ENCODE peak calls at places on chromosomes 3 and 15, in eight cellular contexts. S is CD8-positive, alpha-beta T cell; C is heart right ventricle; B is aorta; O is PC-3; Q is cardiac muscle cell; U is fibroblast of lung; W is heart left ventricle. R is an unnamed sample. For H3K36me3, the result is how much of the 10 kb centered on the place peaks cover.

GRCh38 chr3:123813876-123814275 is 70.3 kb downstream of the MYLK start:
- DNase-seq in S (no peak), C (peak), B (no peak), O (peak), Q (no peak), U (no peak), W (no peak), R (no peak)

GRCh38 chr3:63954182-63954581 is 42.0 kb upstream of the SCAANT1 start:
- DNase-seq in S (no peak), C (no peak), B (no peak), O (no peak), Q (no peak), U (no peak), W (no peak), R (no peak)

GRCh38 chr3:14520149-14520548 is 20.0 kb downstream of the GRIP2 start:
- DNase-seq in S (no peak), C (no peak), B (peak), O (no peak), Q (no peak), U (no peak), W (no peak), R (no peak)

GRCh38 chr3:137032465-137033120 is 74.8 kb downstream of the IL20RB start:
- DNase-seq in S (peak), C (peak), B (peak), O (peak), Q (peak), U (peak), W (peak), R (peak)

GRCh38 chr3:119831941-119832371 is 50.1 kb downstream of the NR1I2 start:
- DNase-seq in S (no peak), C (no peak), B (no peak), O (no peak), Q (no peak), U (no peak), W (no peak), R (no peak)

GRCh38 chr3:72678892-72679291 is 169.4 kb downstream of the SHQ1 start:
- DNase-seq in S (no peak), C (no peak), B (no peak), O (peak), Q (no peak), U (no peak), W (no peak), R (no peak)

GRCh38 chr3:79724206-79724605 is 43.6 kb downstream of the ROBO1 start:
- DNase-seq in S (no peak), C (no peak), B (no peak), O (peak), Q (no peak), U (no peak), W (no peak), R (no peak)

GRCh38 chr15:81293728-81294500 is 30.0 kb downstream of the STARD5 start:
- DNase-seq in S (peak), C (no peak), B (no peak), O (no peak), Q (no peak), U (no peak), W (no peak), R (peak)

GRCh38 chr3:12706504-12707253 is 42.8 kb upstream of the RAF1 start:
- DNase-seq in S (peak), C (peak), B (no peak), O (peak), Q (peak), U (peak), W (no peak), R (peak)

GRCh38 chr3:35739181-35739809 is 100.0 kb downstream of the ARPP21 start:
- DNase-seq in S (no peak), C (no peak), B (no peak), O (no peak), Q (no peak), U (no peak), W (no peak), R (no peak)

GRCh38 chr15:88221836-88222235 is 34.7 kb downstream of the NTRK3 start:
- DNase-seq in S (no peak), C (no peak), B (no peak), O (no peak), Q (no peak), U (no peak), W (no peak), R (no peak)

GRCh38 chr15:41848595-41848994 is 9.9 kb downstream of the PLA2G4B start:
- DNase-seq in S (no peak), C (no peak), B (no peak), O (no peak), Q (no peak), U (peak), W (no peak), R (no peak)

GRCh38 chr3:100969557-100969916 is 23.7 kb downstream of the ABI3BP start:
- DNase-seq in S (no peak), C (no peak), B (no peak), O (no peak), Q (no peak), U (no peak), W (no peak), R (no peak)

GRCh38 chr3:17431004-17431403 is 311.4 kb downstream of the TBC1D5 start:
- DNase-seq in S (no peak), C (no peak), B (no peak), O (peak), Q (peak), U (peak), W (no peak), R (no peak)

GRCh38 chr15:64361259-64361658 is 5.3 kb upstream of the CSNK1G1 start:
- DNase-seq in S (no peak), C (no peak), B (no peak), O (peak), Q (no peak), U (no peak), W (no peak), R (no peak)

GRCh38 chr15:101295607-101296225 is 668 bp upstream of the SNRPA1 start:
- DNase-seq in S (no peak), C (no peak), B (no peak), O (peak), Q (no peak), U (peak), W (no peak), R (no peak)

GRCh38 chr3:104673981-104674380 is 692.7 kb upstream of the ALCAM start:
- DNase-seq in S (no peak), C (no peak), B (no peak), O (peak), Q (no peak), U (no peak), W (no peak), R (no peak)

GRCh38 chr3:59749291-59749690 is 699.5 kb upstream of the CFAP20DC start:
- DNase-seq in S (no peak), C (no peak), B (no peak), O (no peak), Q (no peak), U (peak), W (no peak), R (peak)

GRCh38 chr3:43855674-43856299 is 165.0 kb downstream of the ABHD5 start:
- DNase-seq in S (peak), C (peak), B (no peak), O (peak), Q (peak), U (peak), W (no peak), R (peak)

GRCh38 chr3:16474304-16474703 is 39.2 kb downstream of the RFTN1 start:
- DNase-seq in S (no peak), C (no peak), B (no peak), O (no peak), Q (peak), U (peak), W (no peak), R (no peak)

GRCh38 chr3:32571192-32571485 is 481 bp upstream of the DYNC1LI1 start:
- DNase-seq in S (no peak), C (no peak), B (no peak), O (no peak), Q (peak), U (no peak), W (no peak), R (no peak)

GRCh38 chr3:38165722-38166387 is 518 bp downstream of the OXSR1 start:
- DNase-seq in S (no peak), C (peak), B (no peak), O (peak), Q (no peak), U (no peak), W (no peak), R (peak)

GRCh38 chr3:38170722-38171121 is 5.4 kb downstream of the OXSR1 start:
- DNase-seq in S (no peak), C (no peak), B (no peak), O (no peak), Q (no peak), U (no peak), W (no peak), R (no peak)

GRCh38 chr3:38168988-38169363 is 3.6 kb downstream of the OXSR1 start:
- DNase-seq in S (no peak), C (no peak), B (no peak), O (peak), Q (no peak), U (no peak), W (no peak), R (no peak)

GRCh38 chr3:38164966-38165721 is at the start of gene OXSR1:
- DNase-seq in S (peak), C (peak), B (peak), O (peak), Q (peak), U (peak), W (peak), R (peak)

DNA sequence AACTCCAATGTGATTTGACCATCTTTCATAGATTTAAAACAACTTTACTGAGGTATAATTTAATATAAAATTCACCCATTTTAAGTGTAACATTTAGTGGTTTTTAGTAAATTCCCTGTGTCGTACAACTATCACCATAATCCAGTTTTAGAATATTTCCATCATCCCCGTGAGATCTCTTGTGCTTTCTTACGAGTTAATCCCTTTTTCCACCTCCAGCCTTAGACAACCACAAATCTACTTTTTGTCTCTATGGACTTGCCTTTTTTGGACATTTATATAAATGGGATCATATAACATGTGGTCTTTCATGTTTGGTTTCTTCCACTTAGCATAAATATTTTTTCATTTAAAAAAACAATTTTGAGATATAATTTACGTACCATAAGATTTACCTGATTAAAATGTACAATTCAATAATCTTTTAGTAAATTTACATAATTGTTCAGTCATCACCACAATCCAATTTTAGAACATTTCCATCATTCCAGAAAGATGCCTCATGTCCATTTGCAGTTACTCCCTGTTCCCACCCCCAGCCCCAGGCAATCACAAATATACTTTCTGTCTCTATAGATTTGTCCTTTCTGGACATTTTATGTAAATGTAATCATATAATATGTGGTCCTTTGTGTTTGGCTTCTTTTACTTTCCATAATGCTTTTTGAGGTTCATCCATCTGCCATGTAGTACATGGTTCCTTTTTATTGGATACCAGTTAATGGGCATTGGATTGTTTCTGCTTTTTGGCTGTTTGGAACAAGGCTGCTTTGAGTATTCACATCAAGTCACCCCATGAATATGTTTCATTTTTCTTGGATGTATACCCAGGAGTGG is 3.0 kb downstream of the OXSR1 start:
- DNase-seq in S (no peak), C (no peak), B (no peak), O (peak), Q (no peak), U (peak), W (no peak), R (no peak)
- H3K4me3 ChIP-seq in S (no peak), C (no peak), B (no peak), O (peak), Q (no peak), U (peak), W (no peak), R (no peak)

GRCh38 chr3:150411971-150412370 is 3.9 kb downstream of the TSC22D2 start:
- DNase-seq in S (no peak), C (no peak), B (no peak), O (peak), Q (no peak), U (peak), W (no peak), R (no peak)

GRCh38 chr3:150410311-150411105 is 2.4 kb downstream of the TSC22D2 start:
- DNase-seq in S (peak), C (peak), B (peak), O (peak), Q (peak), U (no peak), W (peak), R (peak)

GRCh38 chr3:150414273-150414672 is 6.2 kb downstream of the TSC22D2 start:
- DNase-seq in S (no peak), C (peak), B (no peak), O (peak), Q (peak), U (peak), W (no peak), R (no peak)

GRCh38 chr3:150411106-150411460 is 3.0 kb downstream of the TSC22D2 start:
- DNase-seq in S (no peak), C (no peak), B (no peak), O (no peak), Q (no peak), U (no peak), W (no peak), R (no peak)

GRCh38 chr3:150412599-150413069 is 4.5 kb downstream of the TSC22D2 start:
- DNase-seq in S (no peak), C (no peak), B (no peak), O (peak), Q (peak), U (peak), W (no peak), R (no peak)
- H3K36me3 ChIP-seq in S (under half), C (under half), B (under half), O (under half), Q (under half), U (under half), W (under half), R (under half)

GRCh38 chr3:29868702-29869101 is 587.8 kb downstream of the RBMS3 start:
- DNase-seq in S (no peak), C (no peak), B (no peak), O (no peak), Q (no peak), U (no peak), W (no peak), R (no peak)
- H3K27ac ChIP-seq in S (no peak), C (no peak), B (no peak), O (no peak), Q (no peak), U (no peak), W (no peak), R (no peak)

DNA sequence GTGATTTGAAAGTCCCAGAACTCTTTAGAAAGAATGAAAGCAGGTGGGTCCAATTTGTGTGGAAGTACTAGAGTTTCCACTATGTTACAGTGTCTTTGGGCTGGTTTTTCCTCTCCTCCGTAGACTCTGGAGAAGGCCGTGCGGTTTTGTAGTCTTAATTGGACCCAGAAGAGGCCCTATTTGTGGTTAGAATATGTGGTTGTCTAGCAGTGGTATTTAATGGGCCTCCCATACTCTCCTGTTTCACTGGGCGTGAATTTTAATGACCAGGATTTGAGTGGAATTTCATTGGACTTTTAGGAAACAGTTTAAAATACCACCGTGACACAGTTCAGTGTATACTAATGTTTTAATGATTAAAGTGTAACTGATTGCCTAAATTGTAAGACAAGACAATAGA is 182.3 kb downstream of the BBX start:
- DNase-seq in S (no peak), C (no peak), B (no peak), O (no peak), Q (no peak), U (no peak), W (no peak), R (no peak)
- H3K4me3 ChIP-seq in S (no peak), C (no peak), B (no peak), O (no peak), Q (no peak), U (no peak), W (no peak), R (no peak)

GRCh38 chr3:172313671-172314070 is 134.6 kb downstream of the GHSR start:
- DNase-seq in S (no peak), C (no peak), B (no peak), O (no peak), Q (peak), U (no peak), W (no peak), R (no peak)

GRCh38 chr3:172312711-172313110 is 135.5 kb downstream of the GHSR start:
- DNase-seq in S (no peak), C (no peak), B (no peak), O (no peak), Q (no peak), U (no peak), W (no peak), R (no peak)

GRCh38 chr3:172310361-172310760 is 137.9 kb downstream of the GHSR start:
- DNase-seq in S (no peak), C (no peak), B (no peak), O (no peak), Q (no peak), U (no peak), W (no peak), R (no peak)

GRCh38 chr3:172311217-172311616 is 137.0 kb downstream of the GHSR start:
- DNase-seq in S (no peak), C (no peak), B (no peak), O (no peak), Q (no peak), U (no peak), W (no peak), R (no peak)

DNA sequence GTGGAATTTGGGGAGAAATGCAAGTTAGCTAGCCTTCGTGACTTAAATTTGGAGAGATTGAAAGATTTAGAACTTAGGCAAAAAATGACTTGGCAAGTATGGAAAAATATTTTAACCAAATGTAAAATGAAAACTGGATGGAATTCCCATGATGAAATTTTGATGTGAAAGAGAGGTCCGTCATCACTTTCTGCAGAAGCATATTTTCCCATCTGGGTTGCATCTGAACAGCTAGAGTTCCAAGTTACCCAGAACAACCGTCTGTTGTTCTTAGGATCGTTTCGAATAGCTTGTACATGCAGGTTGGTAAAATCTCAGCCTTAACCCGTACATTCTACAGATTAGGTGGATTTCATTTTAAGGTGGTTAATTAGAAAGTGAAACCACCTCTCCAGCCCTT is 136.2 kb downstream of the GHSR start:
- DNase-seq in S (no peak), C (no peak), B (no peak), O (no peak), Q (no peak), U (peak), W (no peak), R (no peak)
- H3K36me3 ChIP-seq in S (under half), C (under half), B (under half), O (under half), Q (under half), U (under half), W (under half), R (half or more)

GRCh38 chr15:25509697-25510096 is 70.9 kb upstream of the UBE3A start:
- DNase-seq in S (no peak), C (no peak), B (no peak), O (no peak), Q (no peak), U (no peak), W (no peak), R (no peak)
- H3K27ac ChIP-seq in S (no peak), C (no peak), B (no peak), O (no peak), Q (no peak), U (no peak), W (no peak), R (no peak)

R was measured in lower lobe of right lung.